ENCODE peak calls at places on chromosomes 16 and 17, in seven cellular contexts. C, E, V, Z, H, G and J are unnamed samples.

GRCh38 chr16:69830146-69830533 is 68.0 kb downstream of the WWP2 start:
- DNase-seq in C (no peak), E (no peak), V (no peak), Z (no peak), H (no peak), G (no peak), J (no peak)

GRCh38 chr16:48909231-48909630 is 299.3 kb upstream of the N4BP1 start:
- DNase-seq in C (no peak), E (no peak), V (no peak), Z (no peak), H (no peak), G (no peak), J (no peak)

GRCh38 chr17:15957608-15958307 is 12.8 kb downstream of the ADORA2B start:
- DNase-seq in C (no peak), E (no peak), V (no peak), Z (no peak), H (no peak), G (no peak), J (no peak)

GRCh38 chr17:15233022-15233805 is 31.9 kb downstream of the PMP22 start:
- DNase-seq in C (no peak), E (no peak), V (no peak), Z (peak; percentile 29), H (no peak), G (no peak), J (no peak)

GRCh38 chr17:41967141-41967920 is 736 bp downstream of the CNP start:
- DNase-seq in C (no peak), E (no peak), V (no peak), Z (no peak), H (no peak), G (no peak), J (peak; percentile 52)

GRCh38 chr17:19378416-19379293 is at the start of gene MAPK7:
- DNase-seq in C (no peak), E (no peak), V (no peak), Z (peak; percentile 46), H (no peak), G (peak; percentile 78), J (peak; percentile 55)

GRCh38 chr17:77086433-77087010 is 54.2 kb upstream of the SEC14L1 start:
- DNase-seq in C (peak; percentile 65), E (peak; percentile 72), V (peak; percentile 97), Z (peak; percentile 84), H (peak; percentile 85), G (peak; percentile 95), J (peak; percentile 88)

GRCh38 chr17:1060991-1061390 is 64.1 kb downstream of the TIMM22 start:
- DNase-seq in C (no peak), E (peak; percentile 53), V (no peak), Z (no peak), H (no peak), G (peak; percentile 86), J (peak; percentile 91)

GRCh38 chr17:36547776-36548175 is 3.1 kb downstream of the GGNBP2 start:
- DNase-seq in C (no peak), E (no peak), V (no peak), Z (no peak), H (no peak), G (no peak), J (no peak)

GRCh38 chr17:58557981-58558380 is 43.5 kb upstream of the MTMR4 start:
- DNase-seq in C (no peak), E (no peak), V (no peak), Z (no peak), H (no peak), G (no peak), J (no peak)

GRCh38 chr16:78780808-78781207 is 681.4 kb downstream of the WWOX start:
- DNase-seq in C (no peak), E (no peak), V (no peak), Z (no peak), H (no peak), G (no peak), J (no peak)

GRCh38 chr17:43868236-43868994 is 21.4 kb downstream of the CD300LG start:
- DNase-seq in C (no peak), E (no peak), V (no peak), Z (no peak), H (no peak), G (no peak), J (no peak)

GRCh38 chr16:30567991-30568638 is 3.4 kb downstream of the ZNF688 start:
- DNase-seq in C (no peak), E (no peak), V (no peak), Z (no peak), H (no peak), G (no peak), J (no peak)

GRCh38 chr16:81265658-81266451 is 27.4 kb downstream of the BCO1 start:
- DNase-seq in C (no peak), E (no peak), V (no peak), Z (peak; percentile 84), H (peak; percentile 89), G (peak; percentile 82), J (peak; percentile 48)

GRCh38 chr17:2542456-2542855 is 30.8 kb upstream of the METTL16 start:
- DNase-seq in C (no peak), E (no peak), V (no peak), Z (no peak), H (no peak), G (no peak), J (no peak)

GRCh38 chr17:33285413-33285812 is 7.7 kb downstream of the ASIC2 start:
- DNase-seq in C (no peak), E (no peak), V (no peak), Z (no peak), H (no peak), G (no peak), J (no peak)

GRCh38 chr16:75695708-75696107 is 5.6 kb downstream of the DUXB start:
- DNase-seq in C (no peak), E (no peak), V (no peak), Z (no peak), H (no peak), G (no peak), J (no peak)

GRCh38 chr16:70407811-70408274 is 31.1 kb downstream of the ST3GAL2 start:
- DNase-seq in C (no peak), E (no peak), V (no peak), Z (no peak), H (no peak), G (no peak), J (no peak)

GRCh38 chr16:11072420-11073153 is 128.2 kb downstream of the CLEC16A start:
- DNase-seq in C (no peak), E (no peak), V (no peak), Z (no peak), H (no peak), G (no peak), J (no peak)

GRCh38 chr16:11572301-11572995 is 14.3 kb downstream of the LITAF start:
- DNase-seq in C (no peak), E (no peak), V (no peak), Z (no peak), H (no peak), G (peak; percentile 61), J (peak; percentile 36)

GRCh38 chr16:87955302-87956168 is 4.3 kb downstream of the BANP start:
- DNase-seq in C (no peak), E (no peak), V (no peak), Z (no peak), H (no peak), G (peak; percentile 28), J (no peak)

GRCh38 chr17:48505788-48506187 is 25.0 kb downstream of the HOXB1 start:
- DNase-seq in C (no peak), E (no peak), V (no peak), Z (no peak), H (no peak), G (no peak), J (no peak)

GRCh38 chr17:30717290-30718098 is 107.0 kb downstream of the CRLF3 start:
- DNase-seq in C (no peak), E (no peak), V (no peak), Z (no peak), H (no peak), G (peak; percentile 16), J (no peak)

GRCh38 chr16:77353587-77354263 is 81.1 kb downstream of the ADAMTS18 start:
- DNase-seq in C (no peak), E (no peak), V (no peak), Z (no peak), H (no peak), G (no peak), J (no peak)

GRCh38 chr16:57627184-57627871 is 1.1 kb upstream of the ADGRG1 start:
- DNase-seq in C (no peak), E (no peak), V (no peak), Z (no peak), H (no peak), G (no peak), J (no peak)

GRCh38 chr16:31127182-31127581 is 8.3 kb downstream of the PRSS8 start:
- DNase-seq in C (no peak), E (no peak), V (no peak), Z (no peak), H (no peak), G (no peak), J (no peak)

GRCh38 chr16:64951681-64952080 is 170.2 kb downstream of the CDH11 start:
- DNase-seq in C (no peak), E (no peak), V (no peak), Z (no peak), H (no peak), G (no peak), J (no peak)

GRCh38 chr16:987846-988245 is 6.3 kb downstream of the SOX8 start:
- DNase-seq in C (no peak), E (no peak), V (no peak), Z (no peak), H (no peak), G (no peak), J (no peak)
- H3K27me3 ChIP-seq in C (no peaks in the 10 kb centered on the region), E (no peaks in the 10 kb centered on the region), V (peaks cover 5% of the 10 kb centered on the region), Z (peaks cover 22% of the 10 kb centered on the region), H (no peaks in the 10 kb centered on the region), G (no peaks in the 10 kb centered on the region), J (peaks cover 81% of the 10 kb centered on the region)

DNA sequence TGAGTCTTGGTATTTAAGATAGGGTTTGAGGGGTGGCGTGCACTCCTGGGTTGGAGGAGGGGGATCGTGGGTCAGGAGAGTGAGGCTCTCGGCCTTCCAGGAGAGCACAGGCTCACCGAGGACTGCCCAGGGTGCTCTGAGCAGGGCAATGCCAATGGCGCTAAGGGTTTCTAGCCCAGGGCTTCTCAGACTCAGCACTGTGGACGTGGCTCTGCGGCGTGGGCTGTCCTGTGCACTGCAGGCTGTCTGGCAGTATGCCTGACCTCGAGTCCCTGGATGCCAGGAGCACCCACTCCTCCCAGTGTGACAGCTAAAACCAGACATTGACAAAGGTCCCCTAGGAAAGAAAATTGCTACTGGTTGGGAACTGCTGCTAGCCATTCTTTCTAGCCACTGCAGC is 37.2 kb upstream of the ENDOV start:
- DNase-seq in C (no peak), E (no peak), V (no peak), Z (no peak), H (no peak), G (peak; percentile 56), J (no peak)
- H3K36me3 ChIP-seq in C (peaks cover 53% of the 10 kb centered on the region), E (peaks cover 79% of the 10 kb centered on the region), V (peaks cover 81% of the 10 kb centered on the region), Z (peaks cover 98% of the 10 kb centered on the region), H (peaks cover 100% of the 10 kb centered on the region), G (peaks cover 26% of the 10 kb centered on the region), J (peaks cover 16% of the 10 kb centered on the region)

DNA sequence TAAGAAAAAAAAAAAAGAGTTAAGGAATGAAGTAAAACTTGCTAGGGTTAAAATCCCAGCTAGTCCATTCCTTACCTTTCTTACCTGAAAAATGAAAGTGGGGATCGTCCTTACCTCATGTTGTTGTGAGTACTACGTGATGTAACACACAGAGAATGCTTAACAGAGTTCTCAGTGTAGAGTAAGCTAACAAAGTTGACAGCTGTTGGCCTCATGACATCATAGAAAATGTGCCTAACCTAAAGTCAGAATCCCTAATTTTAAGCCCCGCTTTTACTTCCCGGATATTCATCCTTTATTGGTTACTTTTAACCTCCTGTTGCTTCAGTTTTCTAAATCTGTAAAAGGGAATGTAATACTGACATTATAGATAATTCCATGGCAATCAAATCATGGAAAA is 505.8 kb upstream of the HSBP1 start:
- DNase-seq in C (no peak), E (no peak), V (no peak), Z (no peak), H (no peak), G (no peak), J (no peak)
- H3K27me3 ChIP-seq in C (no peaks in the 10 kb centered on the region), E (no peaks in the 10 kb centered on the region), V (no peaks in the 10 kb centered on the region), Z (no peaks in the 10 kb centered on the region), H (no peaks in the 10 kb centered on the region), G (no peaks in the 10 kb centered on the region), J (no peaks in the 10 kb centered on the region)

GRCh38 chr17:80225230-80225629 is 5.0 kb downstream of the SLC26A11 start:
- DNase-seq in C (no peak), E (no peak), V (no peak), Z (no peak), H (no peak), G (no peak), J (peak; percentile 1)
- H3K36me3 ChIP-seq in C (no peaks in the 10 kb centered on the region), E (peaks cover 22% of the 10 kb centered on the region), V (peaks cover 8% of the 10 kb centered on the region), Z (peaks cover 20% of the 10 kb centered on the region), H (peaks cover 58% of the 10 kb centered on the region), G (peaks cover 4% of the 10 kb centered on the region), J (no peaks in the 10 kb centered on the region)